ENCODE peak calls at places on chromosome 17, in seven cellular contexts. Z is mucosa of descending colon, K is lower leg skin, D is colonic mucosa, P is AG10803, M is IMR-90, V is ovary. I is an unnamed sample.

GRCh38 chr17:67390006-67390645 is 13.0 kb downstream of the PITPNC1 start:
- DNase-seq in Z (no peak), K (no peak), D (no peak), P (no peak), M (peak), V (no peak), I (no peak)

GRCh38 chr17:78409191-78409621 is 30.8 kb downstream of the PGS1 start:
- DNase-seq in Z (peak), K (no peak), D (peak), P (no peak), M (no peak), V (no peak), I (no peak)

GRCh38 chr17:59734226-59734625 is 26.8 kb downstream of the VMP1 start:
- DNase-seq in Z (peak), K (no peak), D (peak), P (no peak), M (no peak), V (no peak), I (no peak)

GRCh38 chr17:30278032-30278431 is 13.7 kb downstream of the BLMH start:
- DNase-seq in Z (peak), K (no peak), D (no peak), P (peak), M (peak), V (no peak), I (peak)

GRCh38 chr17:31095239-31096105 is 695 bp downstream of the NF1 start:
- DNase-seq in Z (peak), K (peak), D (peak), P (peak), M (peak), V (peak), I (peak)

GRCh38 chr17:82120148-82120547 is 22.1 kb upstream of the FASN start:
- DNase-seq in Z (no peak), K (no peak), D (no peak), P (peak), M (peak), V (no peak), I (no peak)

GRCh38 chr17:40068917-40069750 is 6.4 kb downstream of the THRA start:
- DNase-seq in Z (peak), K (peak), D (peak), P (peak), M (peak), V (peak), I (peak)

GRCh38 chr17:43517615-43518386 is 28.3 kb downstream of the ETV4 start:
- DNase-seq in Z (no peak), K (no peak), D (no peak), P (peak), M (peak), V (no peak), I (no peak)

GRCh38 chr17:7798839-7799238 is 35.2 kb upstream of the KDM6B start:
- DNase-seq in Z (no peak), K (no peak), D (no peak), P (no peak), M (no peak), V (no peak), I (no peak)

GRCh38 chr17:65183736-65184135 is 46.6 kb downstream of the RGS9 start:
- DNase-seq in Z (no peak), K (no peak), D (no peak), P (peak), M (peak), V (no peak), I (peak)

GRCh38 chr17:45353047-45353446 is 36.2 kb upstream of the MAP3K14 start:
- DNase-seq in Z (no peak), K (no peak), D (no peak), P (no peak), M (no peak), V (no peak), I (no peak)

GRCh38 chr17:83055911-83056582 is 23.4 kb upstream of the METRNL start:
- DNase-seq in Z (no peak), K (no peak), D (no peak), P (peak), M (peak), V (no peak), I (peak)

GRCh38 chr17:17784599-17785264 is 52.1 kb downstream of the SREBF1 start:
- DNase-seq in Z (peak), K (no peak), D (no peak), P (no peak), M (no peak), V (peak), I (no peak)

GRCh38 chr17:30393911-30394867 is 15.5 kb downstream of the CPD start:
- DNase-seq in Z (no peak), K (no peak), D (no peak), P (no peak), M (no peak), V (no peak), I (no peak)

GRCh38 chr17:14156689-14157088 is 80.0 kb downstream of the CDRT15 start:
- DNase-seq in Z (no peak), K (no peak), D (no peak), P (peak), M (peak), V (no peak), I (no peak)

GRCh38 chr17:74779948-74780400 is 3.8 kb upstream of the NAT9 start:
- DNase-seq in Z (peak), K (peak), D (no peak), P (no peak), M (no peak), V (no peak), I (no peak)

GRCh38 chr17:64081802-64082799 is 47.8 kb downstream of the ERN1 start:
- DNase-seq in Z (no peak), K (no peak), D (peak), P (peak), M (peak), V (no peak), I (peak)

GRCh38 chr17:38568845-38569510 is 36.8 kb downstream of the SRCIN1 start:
- DNase-seq in Z (no peak), K (no peak), D (no peak), P (no peak), M (no peak), V (no peak), I (no peak)

GRCh38 chr17:65283704-65284103 is 146.5 kb downstream of the RGS9 start:
- DNase-seq in Z (peak), K (no peak), D (peak), P (no peak), M (peak), V (no peak), I (peak)

GRCh38 chr17:43846221-43846712 is 709 bp upstream of the CD300LG start:
- DNase-seq in Z (peak), K (peak), D (peak), P (peak), M (peak), V (peak), I (peak)

GRCh38 chr17:17342242-17342945 is 39.2 kb downstream of the NT5M start:
- DNase-seq in Z (no peak), K (no peak), D (no peak), P (no peak), M (no peak), V (peak), I (no peak)

GRCh38 chr17:70599198-70599597 is 429.9 kb downstream of the KCNJ2 start:
- DNase-seq in Z (no peak), K (no peak), D (no peak), P (no peak), M (no peak), V (no peak), I (no peak)

GRCh38 chr17:67920212-67920611 is 76.1 kb downstream of the C17orf58 start:
- DNase-seq in Z (no peak), K (no peak), D (no peak), P (no peak), M (no peak), V (no peak), I (no peak)

GRCh38 chr17:29212681-29213121 is 32.5 kb upstream of the MYO18A start:
- DNase-seq in Z (no peak), K (peak), D (no peak), P (peak), M (peak), V (no peak), I (peak)

GRCh38 chr17:48883171-48883570 is 9.4 kb upstream of the ATP5MC1 start:
- DNase-seq in Z (no peak), K (no peak), D (no peak), P (no peak), M (no peak), V (no peak), I (no peak)

GRCh38 chr17:18961634-18962493 is 9.9 kb downstream of the SLC5A10 start:
- DNase-seq in Z (no peak), K (no peak), D (no peak), P (peak), M (peak), V (no peak), I (no peak)

GRCh38 chr17:80991645-80992076 is at the start of gene CHMP6:
- DNase-seq in Z (peak), K (peak), D (peak), P (peak), M (peak), V (peak), I (peak)
- TF ChIP-seq CTCF in Z (peak), K (no peak), D (no peak), P (peak), M (peak), V (no peak), I (no peak)

GRCh38 chr17:81037026-81037782 is 2.3 kb downstream of the BAIAP2 start:
- DNase-seq in Z (no peak), K (no peak), D (no peak), P (no peak), M (no peak), V (no peak), I (peak)

GRCh38 chr17:81037783-81038733 is 3.1 kb downstream of the BAIAP2 start:
- DNase-seq in Z (no peak), K (no peak), D (no peak), P (no peak), M (no peak), V (no peak), I (no peak)

GRCh38 chr17:81035389-81036127 is 607 bp downstream of the BAIAP2 start:
- DNase-seq in Z (no peak), K (no peak), D (no peak), P (no peak), M (no peak), V (no peak), I (no peak)

GRCh38 chr17:81034779-81035388 is at the start of gene BAIAP2:
- DNase-seq in Z (peak), K (peak), D (peak), P (peak), M (peak), V (peak), I (peak)

GRCh38 chr17:81036128-81036891 is 1.4 kb downstream of the BAIAP2 start:
- DNase-seq in Z (no peak), K (no peak), D (no peak), P (no peak), M (no peak), V (no peak), I (peak)
- H3K4me3 ChIP-seq in Z (no peak), K (peak), D (peak), P (peak), M (peak), V (peak), I (peak)

GRCh38 chr17:6471531-6472465 is 27.5 kb downstream of the PIMREG start:
- DNase-seq in Z (no peak), K (no peak), D (no peak), P (peak), M (peak), V (peak), I (peak)
- TF ChIP-seq CTCF in Z (no peak), K (no peak), D (no peak), P (peak), M (peak), V (no peak), I (peak)

GRCh38 chr17:76394166-76394565 is 9.8 kb downstream of the SPHK1 start:
- DNase-seq in Z (no peak), K (no peak), D (no peak), P (no peak), M (no peak), V (no peak), I (peak)

GRCh38 chr17:76388966-76389888 is 4.8 kb downstream of the SPHK1 start:
- DNase-seq in Z (no peak), K (no peak), D (no peak), P (no peak), M (no peak), V (no peak), I (peak)

GRCh38 chr17:76386966-76387765 is 2.8 kb downstream of the SPHK1 start:
- DNase-seq in Z (no peak), K (no peak), D (no peak), P (no peak), M (no peak), V (no peak), I (no peak)

GRCh38 chr17:76390003-76390421 is 5.6 kb downstream of the SPHK1 start:
- DNase-seq in Z (no peak), K (no peak), D (no peak), P (no peak), M (peak), V (no peak), I (no peak)

GRCh38 chr17:76391200-76391715 is 6.8 kb downstream of the SPHK1 start:
- DNase-seq in Z (no peak), K (no peak), D (no peak), P (no peak), M (no peak), V (no peak), I (no peak)
- H3K4me3 ChIP-seq in Z (no peak), K (no peak), D (no peak), P (no peak), M (no peak), V (no peak), I (no peak)

DNA sequence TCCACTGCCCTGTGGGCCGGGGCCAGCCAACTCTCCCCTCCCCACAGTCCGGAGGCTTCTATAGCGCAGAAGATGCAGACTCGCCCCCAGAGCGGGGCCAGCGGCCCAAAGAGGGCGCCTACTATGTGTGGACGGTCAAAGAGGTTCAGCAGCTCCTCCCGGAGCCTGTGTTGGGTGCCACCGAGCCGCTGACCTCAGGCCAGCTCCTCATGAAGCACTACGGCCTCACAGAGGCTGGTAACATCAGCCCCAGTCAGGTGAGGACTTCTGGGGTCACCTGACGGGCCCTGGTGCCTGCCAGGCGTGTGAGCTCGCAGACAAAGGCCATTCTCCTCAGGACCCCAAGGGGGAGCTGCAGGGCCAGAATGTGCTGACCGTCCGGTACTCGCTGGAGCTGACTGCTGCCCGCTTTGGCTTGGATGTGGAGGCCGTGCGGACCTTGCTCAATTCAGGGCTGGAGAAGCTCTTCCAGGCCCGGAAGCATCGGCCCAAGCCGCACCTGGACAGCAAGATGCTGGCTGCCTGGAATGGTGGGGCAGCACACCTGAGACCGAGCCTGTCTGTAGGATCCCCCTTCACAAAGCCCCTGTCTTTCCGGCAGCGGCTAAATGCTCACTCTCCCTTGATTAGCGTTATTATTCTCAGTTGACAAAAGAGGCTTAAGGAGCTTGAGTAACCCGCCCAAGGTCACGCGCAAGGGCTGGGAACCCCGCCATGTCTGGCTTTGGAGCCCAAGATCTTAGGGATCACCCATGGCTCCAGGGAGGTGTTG is 3.9 kb downstream of the SPATA20 start:
- DNase-seq in Z (peak), K (peak), D (peak), P (peak), M (peak), V (peak), I (peak)
- TF ChIP-seq CTCF in Z (peak), K (no peak), D (peak), P (peak), M (peak), V (peak), I (peak)

GRCh38 chr17:412211-413015 is 59.8 kb upstream of the RPH3AL start:
- DNase-seq in Z (peak), K (peak), D (peak), P (peak), M (peak), V (peak), I (peak)
- H3K4me3 ChIP-seq in Z (no peak), K (no peak), D (no peak), P (no peak), M (no peak), V (no peak), I (no peak)

GRCh38 chr17:11383157-11383556 is 142.1 kb downstream of the SHISA6 start:
- DNase-seq in Z (no peak), K (no peak), D (no peak), P (no peak), M (no peak), V (no peak), I (no peak)
- TF ChIP-seq CTCF in Z (no peak), K (no peak), D (no peak), P (no peak), M (no peak), V (no peak), I (no peak)

GRCh38 chr17:77403854-77404253 is 263.1 kb downstream of the SEC14L1 start:
- DNase-seq in Z (no peak), K (no peak), D (no peak), P (no peak), M (no peak), V (no peak), I (no peak)

GRCh38 chr17:77405867-77406513 is 265.2 kb downstream of the SEC14L1 start:
- DNase-seq in Z (no peak), K (no peak), D (no peak), P (no peak), M (no peak), V (no peak), I (no peak)

GRCh38 chr17:77402159-77402731 is 261.5 kb downstream of the SEC14L1 start:
- DNase-seq in Z (no peak), K (no peak), D (no peak), P (no peak), M (no peak), V (no peak), I (no peak)

GRCh38 chr17:77407321-77408277 is 266.8 kb downstream of the SEC14L1 start:
- DNase-seq in Z (no peak), K (no peak), D (no peak), P (no peak), M (no peak), V (no peak), I (peak)

DNA sequence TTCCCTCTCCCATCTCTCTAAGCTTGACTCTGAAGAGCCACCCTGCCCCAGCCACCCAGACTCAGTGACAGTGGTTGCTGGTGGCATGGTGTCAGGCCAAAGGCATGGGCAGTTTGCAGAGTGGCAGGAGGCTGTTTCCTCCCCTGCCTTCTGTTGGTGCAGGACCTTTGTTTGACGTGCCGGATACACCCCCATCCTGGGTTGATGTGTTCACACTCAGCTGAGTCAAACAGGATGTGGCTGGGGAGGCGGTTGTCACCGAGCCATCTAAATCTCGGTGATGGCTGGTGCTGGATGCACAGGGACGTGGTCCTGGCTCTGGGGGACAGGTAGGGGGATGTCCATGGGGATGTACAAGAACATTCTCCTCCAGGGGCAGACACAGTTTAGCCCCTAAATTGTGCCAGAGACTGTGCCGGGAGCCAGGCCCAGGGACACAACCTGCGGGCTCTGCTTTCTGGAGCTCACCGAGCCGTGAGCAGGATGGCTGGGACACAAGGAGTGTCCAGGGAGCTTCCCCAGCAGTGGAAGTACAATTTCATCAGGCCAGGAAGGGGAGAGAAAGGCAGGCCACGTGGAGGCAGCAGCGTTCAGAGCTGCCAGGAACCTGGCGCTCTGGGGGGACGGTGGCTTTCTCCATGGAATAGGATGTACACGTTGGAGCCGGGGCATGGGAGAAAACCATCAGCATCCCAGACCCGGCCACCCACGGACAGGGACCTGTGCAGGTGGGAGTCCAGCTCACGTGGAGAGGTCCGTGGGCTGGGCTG is 264.2 kb downstream of the SEC14L1 start:
- DNase-seq in Z (peak), K (no peak), D (peak), P (peak), M (peak), V (no peak), I (peak)
- H3K4me3 ChIP-seq in Z (no peak), K (no peak), D (no peak), P (no peak), M (no peak), V (no peak), I (no peak)

I was measured in epithelial cell of esophagus.